ENCODE peak calls at places on chromosomes 12 and 14, in nine cellular contexts. U, O, Y, N, T, V, A, Z and I are unnamed samples.

GRCh38 chr14:55641290-55641689 is 61.3 kb downstream of the KTN1 start:
- DNase-seq in U (no peak), O (no peak), Y (no peak), N (no peak), T (no peak), V (no peak), A (no peak), Z (no peak), I (no peak)

GRCh38 chr12:106918746-106919145 is 37.0 kb upstream of the TMEM263 start:
- DNase-seq in U (no peak), O (no peak), Y (no peak), N (no peak), T (peak), V (no peak), A (peak), Z (no peak), I (no peak)

GRCh38 chr14:23601845-23602180 is 23.2 kb upstream of the JPH4 start:
- DNase-seq in U (no peak), O (no peak), Y (no peak), N (no peak), T (no peak), V (no peak), A (no peak), Z (no peak), I (no peak)

GRCh38 chr12:3797649-3798048 is 44.7 kb upstream of the CRACR2A start:
- DNase-seq in U (no peak), O (no peak), Y (no peak), N (no peak), T (no peak), V (no peak), A (no peak), Z (no peak), I (no peak)

GRCh38 chr14:101964297-101965144 is at the start of gene DYNC1H1:
- DNase-seq in U (peak), O (peak), Y (peak), N (peak), T (peak), V (peak), A (peak), Z (peak), I (peak)

GRCh38 chr12:126668961-126669360 is 1598.0 kb upstream of the TMEM132C start:
- DNase-seq in U (peak), O (no peak), Y (no peak), N (no peak), T (no peak), V (no peak), A (no peak), Z (no peak), I (no peak)

GRCh38 chr12:41531147-41531829 is 343.2 kb downstream of the PDZRN4 start:
- DNase-seq in U (no peak), O (no peak), Y (no peak), N (peak), T (no peak), V (no peak), A (no peak), Z (no peak), I (no peak)

GRCh38 chr14:39434401-39434800 is 2.2 kb upstream of the FBXO33 start:
- DNase-seq in U (no peak), O (no peak), Y (no peak), N (no peak), T (no peak), V (no peak), A (no peak), Z (no peak), I (no peak)

GRCh38 chr14:53260928-53261327 is 107.8 kb upstream of the DDHD1 start:
- DNase-seq in U (no peak), O (no peak), Y (no peak), N (no peak), T (no peak), V (no peak), A (no peak), Z (no peak), I (no peak)

GRCh38 chr14:80213602-80214001 is 2.3 kb upstream of the DIO2 start:
- DNase-seq in U (peak), O (no peak), Y (no peak), N (no peak), T (peak), V (no peak), A (no peak), Z (peak), I (no peak)

GRCh38 chr12:107500310-107500709 is 185.3 kb upstream of the PWP1 start:
- DNase-seq in U (no peak), O (no peak), Y (no peak), N (no peak), T (no peak), V (no peak), A (no peak), Z (no peak), I (no peak)

GRCh38 chr14:20754308-20754707 is 8.6 kb downstream of the EDDM3A start:
- DNase-seq in U (no peak), O (no peak), Y (no peak), N (no peak), T (no peak), V (no peak), A (no peak), Z (no peak), I (no peak)

GRCh38 chr12:131311764-131312163 is 358.1 kb downstream of the ADGRD1 start:
- DNase-seq in U (no peak), O (no peak), Y (no peak), N (no peak), T (no peak), V (no peak), A (no peak), Z (no peak), I (no peak)

GRCh38 chr14:95524706-95525512 is 8.5 kb upstream of the SYNE3 start:
- DNase-seq in U (no peak), O (no peak), Y (no peak), N (no peak), T (no peak), V (no peak), A (no peak), Z (no peak), I (no peak)

GRCh38 chr14:36661506-36662257 is at the start of gene PAX9:
- DNase-seq in U (peak), O (no peak), Y (no peak), N (peak), T (peak), V (peak), A (peak), Z (peak), I (no peak)

GRCh38 chr12:80924437-80924836 is 13.3 kb downstream of the LIN7A start:
- DNase-seq in U (no peak), O (no peak), Y (no peak), N (no peak), T (no peak), V (no peak), A (no peak), Z (no peak), I (no peak)

GRCh38 chr14:23093993-23094665 is 807 bp downstream of the ACIN1 start:
- DNase-seq in U (no peak), O (no peak), Y (no peak), N (no peak), T (no peak), V (no peak), A (no peak), Z (no peak), I (no peak)

GRCh38 chr14:101478096-101478495 is 83.2 kb upstream of the DIO3 start:
- DNase-seq in U (no peak), O (no peak), Y (no peak), N (no peak), T (no peak), V (no peak), A (no peak), Z (no peak), I (no peak)

GRCh38 chr12:64674367-64674922 is 64.2 kb downstream of the RASSF3 start:
- DNase-seq in U (no peak), O (peak), Y (no peak), N (no peak), T (no peak), V (peak), A (no peak), Z (no peak), I (peak)

GRCh38 chr14:90518941-90519256 is 122.1 kb downstream of the CALM1 start:
- DNase-seq in U (no peak), O (peak), Y (peak), N (no peak), T (peak), V (peak), A (no peak), Z (no peak), I (peak)

GRCh38 chr12:31506907-31507306 is 84.0 kb downstream of the DENND5B start:
- DNase-seq in U (no peak), O (no peak), Y (no peak), N (no peak), T (no peak), V (no peak), A (no peak), Z (peak), I (no peak)

GRCh38 chr12:3097186-3097804 is 20.1 kb downstream of the TSPAN9 start:
- DNase-seq in U (no peak), O (no peak), Y (no peak), N (no peak), T (no peak), V (no peak), A (no peak), Z (no peak), I (no peak)

GRCh38 chr12:103854372-103854973 is 13.4 kb upstream of the NT5DC3 start:
- DNase-seq in U (no peak), O (no peak), Y (no peak), N (no peak), T (no peak), V (no peak), A (no peak), Z (no peak), I (no peak)

GRCh38 chr12:16605666-16606116 is 271 bp downstream of the LMO3 start:
- DNase-seq in U (no peak), O (no peak), Y (no peak), N (no peak), T (peak), V (no peak), A (peak), Z (peak), I (no peak)

GRCh38 chr12:106956048-106956935 is 585 bp downstream of the TMEM263 start:
- DNase-seq in U (peak), O (peak), Y (peak), N (peak), T (peak), V (peak), A (peak), Z (peak), I (peak)

GRCh38 chr12:27733052-27733656 is 22.5 kb downstream of the MRPS35 start:
- DNase-seq in U (no peak), O (no peak), Y (no peak), N (no peak), T (peak), V (peak), A (no peak), Z (peak), I (no peak)

GRCh38 chr12:53074290-53074998 is 4.7 kb downstream of the SPRYD3 start:
- DNase-seq in U (no peak), O (no peak), Y (no peak), N (no peak), T (no peak), V (no peak), A (no peak), Z (no peak), I (no peak)

GRCh38 chr12:106722854-106723253 is 51.6 kb upstream of the RIC8B start:
- DNase-seq in U (no peak), O (no peak), Y (no peak), N (no peak), T (peak), V (no peak), A (no peak), Z (no peak), I (no peak)

GRCh38 chr12:54206807-54207206 is 18.0 kb upstream of the SMUG1 start:
- DNase-seq in U (no peak), O (no peak), Y (no peak), N (no peak), T (no peak), V (no peak), A (no peak), Z (no peak), I (no peak)

GRCh38 chr12:89493650-89494302 is 30.8 kb downstream of the GALNT4 start:
- DNase-seq in U (no peak), O (no peak), Y (no peak), N (no peak), T (no peak), V (no peak), A (no peak), Z (no peak), I (no peak)